ENCODE peak calls at places on chromosomes 1 and 21, in six cellular contexts. One of them, this sample, is unnamed.

GRCh38 chr1:25019351-25020172 is 89.5 kb upstream of the RUNX3 start:
- DNase-seq in fibroblast of lung: no peak
- DNase-seq in mammary epithelial cell: no peak
- DNase-seq in A549: no peak
- DNase-seq in H1: no peak
- DNase-seq in HCT116: no peak
- DNase-seq in this sample: peak; percentile 82

GRCh38 chr1:68361511-68361910 is 88.2 kb downstream of the RPE65 start:
- DNase-seq in HCT116: no peak
- DNase-seq in fibroblast of lung: no peak
- DNase-seq in A549: no peak
- DNase-seq in mammary epithelial cell: no peak
- DNase-seq in H1: no peak
- DNase-seq in this sample: no peak

GRCh38 chr1:33721416-33721815 is 142.5 kb upstream of the HMGB4 start:
- DNase-seq in A549: no peak
- DNase-seq in HCT116: no peak
- DNase-seq in mammary epithelial cell: no peak
- DNase-seq in fibroblast of lung: no peak
- DNase-seq in H1: no peak
- DNase-seq in this sample: no peak

GRCh38 chr21:25039461-25040380 is 567.6 kb downstream of the MRPL39 start:
- DNase-seq in HCT116: no peak
- DNase-seq in mammary epithelial cell: no peak
- DNase-seq in A549: no peak
- DNase-seq in fibroblast of lung: peak; percentile 53
- DNase-seq in H1: no peak
- DNase-seq in this sample: no peak

GRCh38 chr1:222592171-222592570 is 2.4 kb upstream of the TAF1A start:
- DNase-seq in mammary epithelial cell: peak; percentile 36
- DNase-seq in H1: no peak
- DNase-seq in fibroblast of lung: no peak
- DNase-seq in A549: no peak
- DNase-seq in HCT116: no peak
- DNase-seq in this sample: no peak

GRCh38 chr21:28884481-28884880 is 108.2 kb downstream of the LTN1 start:
- DNase-seq in H1: no peak
- DNase-seq in mammary epithelial cell: peak; percentile 4
- DNase-seq in fibroblast of lung: peak; percentile 43
- DNase-seq in HCT116: no peak
- DNase-seq in A549: no peak
- DNase-seq in this sample: peak; percentile 18

GRCh38 chr1:89606227-89606945 is 26.5 kb upstream of the LRRC8C start:
- DNase-seq in HCT116: no peak
- DNase-seq in mammary epithelial cell: no peak
- DNase-seq in A549: no peak
- DNase-seq in fibroblast of lung: no peak
- DNase-seq in H1: no peak
- DNase-seq in this sample: no peak

GRCh38 chr1:92749024-92749634 is 35.8 kb downstream of the EVI5 start:
- DNase-seq in A549: peak; percentile 70
- DNase-seq in mammary epithelial cell: peak; percentile 54
- DNase-seq in HCT116: peak; percentile 51
- DNase-seq in fibroblast of lung: peak; percentile 83
- DNase-seq in H1: no peak
- DNase-seq in this sample: peak; percentile 81

GRCh38 chr1:204818998-204819397 is 51.7 kb upstream of the NFASC start:
- DNase-seq in H1: no peak
- DNase-seq in fibroblast of lung: no peak
- DNase-seq in mammary epithelial cell: no peak
- DNase-seq in HCT116: no peak
- DNase-seq in A549: no peak
- DNase-seq in this sample: no peak

GRCh38 chr1:27469334-27469733 is 20.6 kb downstream of the WASF2 start:
- DNase-seq in H1: no peak
- DNase-seq in mammary epithelial cell: no peak
- DNase-seq in A549: no peak
- DNase-seq in fibroblast of lung: peak; percentile 21
- DNase-seq in HCT116: no peak
- DNase-seq in this sample: no peak

GRCh38 chr1:30855686-30856259 is 52.8 kb downstream of the SDC3 start:
- DNase-seq in fibroblast of lung: no peak
- DNase-seq in mammary epithelial cell: no peak
- DNase-seq in HCT116: no peak
- DNase-seq in H1: no peak
- DNase-seq in A549: no peak
- DNase-seq in this sample: no peak
- H3K4me2 ChIP-seq in fibroblast of lung: no peak overlapping the region
- H3K4me2 ChIP-seq in mammary epithelial cell: no peak overlapping the region
- H3K4me2 ChIP-seq in HCT116: no peak overlapping the region
- H3K4me2 ChIP-seq in H1: peak overlapping the region; percentile 45
- H3K4me2 ChIP-seq in A549: no peak overlapping the region
- H3K4me2 ChIP-seq in this sample: no peak overlapping the region

GRCh38 chr1:30719406-30720270 is 3.7 kb downstream of the MATN1 start:
- DNase-seq in A549: peak; percentile 69
- DNase-seq in fibroblast of lung: peak; percentile 60
- DNase-seq in H1: peak; percentile 62
- DNase-seq in HCT116: peak; percentile 41
- DNase-seq in mammary epithelial cell: no peak
- DNase-seq in this sample: no peak
- H3K4me3 ChIP-seq in A549: peak overlapping the region; percentile 62
- H3K4me3 ChIP-seq in fibroblast of lung: no peak overlapping the region
- H3K4me3 ChIP-seq in H1: no peak overlapping the region
- H3K4me3 ChIP-seq in HCT116: peak overlapping the region; percentile 78
- H3K4me3 ChIP-seq in mammary epithelial cell: peak overlapping the region; percentile 65
- H3K4me3 ChIP-seq in this sample: peak overlapping the region; percentile 80

GRCh38 chr1:99004270-99005141 is at the start of gene PLPPR5:
- DNase-seq in H1: no peak
- DNase-seq in mammary epithelial cell: no peak
- DNase-seq in fibroblast of lung: peak; percentile 18
- DNase-seq in HCT116: no peak
- DNase-seq in A549: no peak
- DNase-seq in this sample: no peak
- H3K4me2 ChIP-seq in H1: peak within 1 kb of the TSS; percentile 74
- H3K4me2 ChIP-seq in mammary epithelial cell: peak within 1 kb of the TSS; percentile 95
- H3K4me2 ChIP-seq in fibroblast of lung: peak within 1 kb of the TSS; percentile 80
- H3K4me2 ChIP-seq in HCT116: no peak within 1 kb of the TSS
- H3K4me2 ChIP-seq in A549: peak within 1 kb of the TSS; percentile 95
- H3K4me2 ChIP-seq in this sample: no peak within 1 kb of the TSS

DNA sequence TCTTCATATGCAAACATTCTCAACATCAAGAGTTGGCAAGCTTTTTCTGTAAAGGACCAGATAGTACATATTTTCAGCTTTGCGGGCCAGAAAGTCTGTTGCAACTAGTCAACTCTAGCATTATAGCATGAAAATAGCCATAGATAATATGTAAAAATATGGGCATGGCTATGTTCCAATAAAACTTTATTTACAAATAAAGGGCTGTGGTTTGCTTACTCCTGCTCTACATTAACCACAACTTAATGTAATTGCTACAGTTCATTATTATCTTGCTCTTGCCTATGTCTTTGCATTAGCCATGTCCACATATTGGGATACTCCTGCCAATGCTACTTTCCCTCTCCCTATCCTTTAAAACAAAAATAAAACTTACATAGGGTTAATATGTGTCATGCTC is 24.5 kb upstream of the CTSK start:
- DNase-seq in A549: no peak
- DNase-seq in fibroblast of lung: no peak
- DNase-seq in mammary epithelial cell: no peak
- DNase-seq in HCT116: no peak
- DNase-seq in H1: no peak
- DNase-seq in this sample: no peak
- H3K4me3 ChIP-seq in A549: no peak overlapping the region
- H3K4me3 ChIP-seq in fibroblast of lung: no peak overlapping the region
- H3K4me3 ChIP-seq in mammary epithelial cell: no peak overlapping the region
- H3K4me3 ChIP-seq in HCT116: no peak overlapping the region
- H3K4me3 ChIP-seq in H1: no peak overlapping the region
- H3K4me3 ChIP-seq in this sample: no peak overlapping the region

GRCh38 chr1:231265379-231265778 is 24.4 kb downstream of the GNPAT start:
- DNase-seq in H1: no peak
- DNase-seq in fibroblast of lung: no peak
- DNase-seq in HCT116: no peak
- DNase-seq in mammary epithelial cell: no peak
- DNase-seq in A549: no peak
- DNase-seq in this sample: no peak
- H3K4me2 ChIP-seq in H1: no peak overlapping the region
- H3K4me2 ChIP-seq in fibroblast of lung: no peak overlapping the region
- H3K4me2 ChIP-seq in HCT116: no peak overlapping the region
- H3K4me2 ChIP-seq in mammary epithelial cell: no peak overlapping the region
- H3K4me2 ChIP-seq in A549: no peak overlapping the region
- H3K4me2 ChIP-seq in this sample: no peak overlapping the region

GRCh38 chr1:155507960-155508359 is 54.6 kb downstream of the ASH1L start:
- DNase-seq in H1: no peak
- DNase-seq in HCT116: no peak
- DNase-seq in A549: no peak
- DNase-seq in mammary epithelial cell: no peak
- DNase-seq in fibroblast of lung: peak; percentile 32
- DNase-seq in this sample: no peak
- H3K4me3 ChIP-seq in H1: no peak overlapping the region
- H3K4me3 ChIP-seq in HCT116: no peak overlapping the region
- H3K4me3 ChIP-seq in A549: no peak overlapping the region
- H3K4me3 ChIP-seq in mammary epithelial cell: no peak overlapping the region
- H3K4me3 ChIP-seq in fibroblast of lung: no peak overlapping the region
- H3K4me3 ChIP-seq in this sample: no peak overlapping the region

This sample was measured in OCI-LY7.